ENCODE peak calls at places on chromosomes 6 and 20, in nine cellular contexts. Q is mesenchymal stem cell, Z is stomach, O is psoas muscle, P is mesendoderm, D is neural progenitor cell, L is body of pancreas, J is pancreas, R is suprapubic skin. S is an unnamed sample.

GRCh38 chr6:116244284-116244683 is 9.6 kb downstream of the TSPYL4 start:
- DNase-seq in Q (no peak), Z (peak), O (no peak), P (no peak), D (no peak), L (peak), J (no peak), R (no peak), S (no peak)

GRCh38 chr6:105272783-105273182 is 93.0 kb upstream of the POPDC3 start:
- DNase-seq in Q (no peak), Z (peak), O (peak), P (peak), D (peak), L (peak), J (peak), R (no peak), S (no peak)

GRCh38 chr6:43113431-43114260 is 37.5 kb downstream of the PTK7 start:
- DNase-seq in Q (no peak), Z (no peak), O (no peak), P (peak), D (no peak), L (no peak), J (no peak), R (no peak), S (peak)

GRCh38 chr20:61728786-61729365 is 336.8 kb downstream of the TAF4 start:
- DNase-seq in Q (no peak), Z (no peak), O (no peak), P (no peak), D (no peak), L (no peak), J (no peak), R (no peak), S (no peak)

GRCh38 chr6:143027058-143027457 is 33.6 kb upstream of the AIG1 start:
- DNase-seq in Q (peak), Z (peak), O (peak), P (peak), D (peak), L (peak), J (peak), R (no peak), S (peak)

GRCh38 chr6:84569882-84570281 is 194.5 kb downstream of the TBX18 start:
- DNase-seq in Q (no peak), Z (no peak), O (no peak), P (no peak), D (no peak), L (no peak), J (no peak), R (no peak), S (no peak)

GRCh38 chr20:49405062-49405683 is 77.3 kb downstream of the KCNB1 start:
- DNase-seq in Q (no peak), Z (no peak), O (no peak), P (peak), D (peak), L (no peak), J (no peak), R (no peak), S (no peak)

GRCh38 chr20:59138114-59138602 is 25.5 kb upstream of the ZNF831 start:
- DNase-seq in Q (no peak), Z (no peak), O (no peak), P (no peak), D (no peak), L (no peak), J (no peak), R (no peak), S (no peak)

GRCh38 chr6:157831018-157831369 is 7.9 kb downstream of the SNX9 start:
- DNase-seq in Q (no peak), Z (no peak), O (no peak), P (no peak), D (no peak), L (no peak), J (no peak), R (no peak), S (no peak)

GRCh38 chr20:37298190-37298939 is 8.9 kb downstream of the MANBAL start:
- DNase-seq in Q (peak), Z (peak), O (peak), P (no peak), D (no peak), L (no peak), J (no peak), R (no peak), S (no peak)

GRCh38 chr6:14228571-14228970 is 111.0 kb downstream of the CD83 start:
- DNase-seq in Q (no peak), Z (no peak), O (no peak), P (no peak), D (no peak), L (peak), J (no peak), R (no peak), S (no peak)

GRCh38 chr6:26204332-26205160 is 117.3 kb downstream of the HFE start:
- DNase-seq in Q (peak), Z (peak), O (peak), P (peak), D (peak), L (peak), J (peak), R (peak), S (peak)

GRCh38 chr6:137233561-137234504 is 14.6 kb upstream of the IFNGR1 start:
- DNase-seq in Q (peak), Z (no peak), O (peak), P (peak), D (no peak), L (no peak), J (no peak), R (no peak), S (no peak)

GRCh38 chr6:149044394-149044965 is 273.0 kb upstream of the TAB2 start:
- DNase-seq in Q (no peak), Z (no peak), O (no peak), P (no peak), D (no peak), L (no peak), J (no peak), R (no peak), S (no peak)

GRCh38 chr6:98039876-98040605 is 757.0 kb upstream of the MMS22L start:
- DNase-seq in Q (no peak), Z (no peak), O (no peak), P (peak), D (peak), L (no peak), J (no peak), R (no peak), S (no peak)

GRCh38 chr6:132816665-132817064 is 2.3 kb downstream of the RPS12 start:
- DNase-seq in Q (peak), Z (no peak), O (no peak), P (no peak), D (no peak), L (no peak), J (no peak), R (no peak), S (no peak)

GRCh38 chr6:83311231-83311630 is 118.1 kb downstream of the RWDD2A start:
- DNase-seq in Q (no peak), Z (no peak), O (no peak), P (no peak), D (no peak), L (no peak), J (no peak), R (no peak), S (no peak)

GRCh38 chr6:169250660-169251059 is 3.0 kb downstream of the THBS2 start:
- DNase-seq in Q (peak), Z (peak), O (no peak), P (peak), D (no peak), L (no peak), J (no peak), R (peak), S (no peak)

GRCh38 chr6:73710470-73710869 is 14.5 kb downstream of the CD109 start:
- DNase-seq in Q (peak), Z (peak), O (no peak), P (no peak), D (no peak), L (peak), J (no peak), R (no peak), S (no peak)

GRCh38 chr6:142802124-142802523 is 142.9 kb downstream of the HIVEP2 start:
- DNase-seq in Q (peak), Z (no peak), O (peak), P (peak), D (no peak), L (no peak), J (no peak), R (no peak), S (no peak)

GRCh38 chr6:14109411-14109826 is 8.2 kb upstream of the CD83 start:
- DNase-seq in Q (no peak), Z (no peak), O (no peak), P (no peak), D (no peak), L (no peak), J (no peak), R (no peak), S (no peak)

GRCh38 chr6:79801362-79801761 is 146.0 kb downstream of the ELOVL4 start:
- DNase-seq in Q (no peak), Z (no peak), O (no peak), P (no peak), D (no peak), L (no peak), J (no peak), R (no peak), S (no peak)

GRCh38 chr20:34475979-34476736 is 40.1 kb upstream of the DYNLRB1 start:
- DNase-seq in Q (no peak), Z (peak), O (peak), P (no peak), D (peak), L (peak), J (peak), R (no peak), S (peak)

GRCh38 chr6:11143394-11144371 is 32.2 kb upstream of the ERVFRD-1 start:
- DNase-seq in Q (peak), Z (peak), O (peak), P (peak), D (no peak), L (peak), J (no peak), R (peak), S (peak)

GRCh38 chr6:168559574-168560098 is 118.7 kb downstream of the SMOC2 start:
- DNase-seq in Q (no peak), Z (no peak), O (no peak), P (no peak), D (no peak), L (no peak), J (no peak), R (no peak), S (no peak)

GRCh38 chr6:130632288-130632687 is 194.9 kb upstream of the SMLR1 start:
- DNase-seq in Q (no peak), Z (no peak), O (no peak), P (no peak), D (peak), L (peak), J (no peak), R (no peak), S (no peak)

GRCh38 chr6:26156850-26157149 is 69.6 kb downstream of the HFE start:
- DNase-seq in Q (no peak), Z (no peak), O (no peak), P (no peak), D (no peak), L (no peak), J (no peak), R (no peak), S (no peak)

GRCh38 chr6:111759413-111759835 is 113.8 kb downstream of the FYN start:
- DNase-seq in Q (no peak), Z (no peak), O (no peak), P (no peak), D (no peak), L (no peak), J (no peak), R (no peak), S (no peak)
- H3K4me3 ChIP-seq in Q (no peak), Z (no peak), O (no peak), P (no peak), D (no peak), L (no peak), J (no peak), R (no peak), S (no peak)

GRCh38 chr20:3729811-3730550 is 2.5 kb upstream of the HSPA12B start:
- DNase-seq in Q (no peak), Z (no peak), O (no peak), P (no peak), D (no peak), L (no peak), J (no peak), R (no peak), S (no peak)

GRCh38 chr20:3728354-3728753 is 4.1 kb upstream of the HSPA12B start:
- DNase-seq in Q (no peak), Z (no peak), O (no peak), P (no peak), D (no peak), L (no peak), J (no peak), R (no peak), S (no peak)

GRCh38 chr20:3729378-3729777 is 3.1 kb upstream of the HSPA12B start:
- DNase-seq in Q (no peak), Z (no peak), O (no peak), P (no peak), D (no peak), L (no peak), J (no peak), R (no peak), S (no peak)

GRCh38 chr20:3728876-3729275 is 3.6 kb upstream of the HSPA12B start:
- DNase-seq in Q (no peak), Z (no peak), O (no peak), P (no peak), D (no peak), L (no peak), J (no peak), R (no peak), S (no peak)

DNA sequence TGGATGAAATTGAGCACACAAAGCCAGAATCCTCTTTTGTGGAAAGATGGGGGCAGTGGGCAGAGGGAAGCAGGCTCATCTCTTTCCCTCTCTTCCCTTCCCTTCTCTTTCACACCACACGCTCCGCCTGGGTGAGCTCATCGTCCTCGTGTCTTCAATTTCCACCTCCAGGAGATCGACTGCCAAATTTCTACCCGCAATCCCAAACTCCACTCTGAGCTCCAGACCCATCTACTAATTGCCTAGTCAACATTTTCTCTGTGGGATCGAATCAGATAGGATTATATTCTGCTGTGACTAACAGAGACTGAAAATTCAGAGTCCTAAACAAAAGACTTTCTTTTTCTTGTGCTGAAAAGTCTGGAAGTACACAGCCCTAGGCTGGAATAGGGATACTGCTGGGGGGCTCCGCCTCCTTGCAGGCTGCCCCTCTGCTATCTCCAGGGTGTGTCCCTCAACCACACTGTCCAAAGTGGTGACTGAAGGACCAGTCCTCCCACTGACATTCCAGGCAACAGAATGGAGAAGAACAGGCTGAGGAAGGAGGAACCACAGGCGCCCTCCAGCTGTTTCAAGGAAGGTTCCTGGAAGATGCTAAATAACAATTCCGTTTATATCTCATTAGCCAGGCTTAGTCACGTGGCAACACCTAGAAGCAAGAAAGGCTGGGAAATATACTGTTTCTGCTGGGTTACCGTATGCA is 5.0 kb upstream of the HSPA12B start:
- DNase-seq in Q (no peak), Z (no peak), O (no peak), P (peak), D (no peak), L (no peak), J (no peak), R (no peak), S (no peak)
- H3K27ac ChIP-seq in Q (no peak), Z (peak), O (peak), P (no peak), D (no peak), L (no peak), J (no peak), R (peak), S (peak)

DNA sequence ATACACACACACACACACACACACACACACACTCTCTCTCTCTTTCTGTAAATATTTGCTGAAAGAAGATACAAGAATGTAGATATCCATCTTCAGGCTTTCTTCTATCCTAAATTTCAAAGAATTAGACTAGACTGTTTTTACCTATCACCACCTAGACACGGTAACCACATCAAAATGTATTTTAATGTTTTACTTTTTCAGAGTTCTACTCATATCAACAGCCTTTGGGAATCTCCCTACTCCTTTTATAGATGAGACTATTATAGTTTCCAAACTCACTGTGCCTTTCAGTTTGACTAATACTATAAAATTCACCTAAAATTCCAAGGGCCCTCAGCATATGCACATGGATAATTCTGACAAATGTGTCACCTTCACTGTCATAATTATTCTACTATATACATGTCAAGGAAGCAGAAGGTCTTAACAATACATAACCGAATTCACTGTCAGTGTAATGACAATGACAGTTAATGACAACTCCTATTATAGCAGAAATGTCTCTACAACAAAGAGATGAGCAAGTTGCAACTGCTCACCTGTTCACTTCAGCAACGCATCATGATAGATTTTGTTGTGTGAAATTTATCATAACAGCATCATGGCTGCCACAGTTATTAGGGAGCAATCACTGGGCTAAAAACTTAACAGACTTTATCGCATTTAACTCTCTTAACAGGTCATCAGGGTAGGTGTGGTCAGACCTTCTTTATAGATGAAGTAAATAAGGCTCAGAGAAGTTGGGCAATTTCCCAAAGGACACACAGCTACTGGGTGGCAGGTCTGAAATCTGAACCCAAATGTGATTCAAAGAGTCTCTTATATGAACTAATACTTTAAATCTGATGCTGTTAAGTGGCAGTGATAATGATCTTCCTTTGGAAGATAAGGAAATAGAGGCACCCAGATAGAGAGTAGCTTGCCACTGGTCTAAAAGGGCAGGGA is 236.7 kb downstream of the GMPR start:
- DNase-seq in Q (no peak), Z (no peak), O (no peak), P (no peak), D (no peak), L (no peak), J (no peak), R (no peak), S (no peak)
- H3K4me3 ChIP-seq in Q (no peak), Z (no peak), O (no peak), P (no peak), D (no peak), L (no peak), J (no peak), R (no peak), S (no peak)

DNA sequence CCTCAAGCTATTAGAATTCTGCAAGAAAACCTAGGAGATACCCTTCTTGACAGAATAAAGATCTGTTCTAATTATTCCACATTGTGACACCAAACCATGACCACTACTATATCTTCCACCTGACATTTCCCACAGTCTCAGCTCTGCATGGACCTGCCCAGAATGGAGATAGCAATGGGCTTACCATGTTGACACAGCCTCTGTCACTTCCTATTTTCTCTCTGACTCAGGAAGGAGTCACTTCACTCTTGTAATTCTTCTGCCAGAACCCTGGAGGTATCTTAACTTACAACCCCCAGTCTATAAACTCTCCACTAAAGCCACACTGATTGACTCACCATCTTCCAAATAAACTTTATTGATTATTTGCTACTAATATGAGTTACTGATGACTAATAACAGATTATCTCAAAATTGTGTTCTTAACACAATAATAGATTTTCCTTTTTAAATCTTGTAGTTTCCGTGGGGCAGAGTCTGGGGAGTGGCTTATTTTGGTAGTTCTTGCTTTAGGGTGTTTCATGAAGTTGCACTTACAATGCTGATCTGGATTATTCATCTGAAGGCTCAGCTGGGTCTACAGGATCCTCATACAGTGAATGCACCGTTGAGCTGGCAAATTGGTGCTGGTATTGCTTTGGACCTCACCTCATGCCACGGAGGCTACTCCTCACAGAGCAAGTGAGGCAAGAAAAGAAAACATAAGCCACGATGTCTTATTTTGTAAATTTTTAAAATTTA is 869.9 kb downstream of the KIF16B start:
- DNase-seq in Q (no peak), Z (no peak), O (no peak), P (no peak), D (no peak), L (no peak), J (no peak), R (no peak), S (no peak)
- H3K27ac ChIP-seq in Q (no peak), Z (no peak), O (no peak), P (no peak), D (no peak), L (no peak), J (no peak), R (no peak), S (no peak)

GRCh38 chr6:27891300-27891913 is 20.8 kb downstream of the OR2B2 start:
- DNase-seq in Q (no peak), Z (no peak), O (no peak), P (peak), D (no peak), L (no peak), J (no peak), R (no peak), S (no peak)

GRCh38 chr6:27889275-27889627 is 22.9 kb downstream of the OR2B2 start:
- DNase-seq in Q (peak), Z (no peak), O (no peak), P (no peak), D (no peak), L (no peak), J (no peak), R (no peak), S (no peak)

GRCh38 chr6:27892596-27893058 is 19.6 kb downstream of the OR2B2 start:
- DNase-seq in Q (no peak), Z (no peak), O (no peak), P (no peak), D (no peak), L (no peak), J (no peak), R (no peak), S (no peak)

GRCh38 chr6:27889628-27890315 is 22.4 kb downstream of the OR2B2 start:
- DNase-seq in Q (peak), Z (no peak), O (no peak), P (peak), D (peak), L (no peak), J (no peak), R (no peak), S (no peak)

GRCh38 chr6:27890351-27891299 is 21.6 kb downstream of the OR2B2 start:
- DNase-seq in Q (peak), Z (peak), O (peak), P (peak), D (peak), L (peak), J (no peak), R (no peak), S (peak)
- H3K4me3 ChIP-seq in Q (peak), Z (peak), O (peak), P (peak), D (peak), L (no peak), J (no peak), R (peak), S (peak)

GRCh38 chr20:32563311-32564272 is 21.5 kb downstream of the NOL4L start:
- DNase-seq in Q (no peak), Z (no peak), O (no peak), P (no peak), D (peak), L (no peak), J (no peak), R (no peak), S (no peak)
- H3K27ac ChIP-seq in Q (no peak), Z (no peak), O (no peak), P (no peak), D (peak), L (no peak), J (no peak), R (no peak), S (no peak)

GRCh38 chr6:96925290-96925687 is 761 bp downstream of the KLHL32 start:
- DNase-seq in Q (no peak), Z (no peak), O (no peak), P (no peak), D (no peak), L (no peak), J (no peak), R (no peak), S (no peak)
- H3K4me3 ChIP-seq in Q (no peak), Z (peak), O (peak), P (no peak), D (peak), L (peak), J (peak), R (peak), S (peak)

S was measured in transverse colon.